ENCODE peak calls at places on chromosomes 12 and 14, in four cellular contexts. A is activated effector memory CD4-positive, alpha-beta T cell treated with Interleukin-2 at 50 U/mL for 16 hours; X is NCI-H748 treated with DMSO at 0.1 percent for 48 hours; Y is naive thymus-derived CD8-positive, alpha-beta T cell. B is an unnamed sample.

GRCh38 chr14:100056964-100057817 is 8.0 kb upstream of the EVL start:
- DNase-seq in Y (peak), A (no peak), X (no peak), B (no peak)

GRCh38 chr12:31772186-31772585 is 43.4 kb upstream of the AMN1 start:
- DNase-seq in Y (no peak), X (no peak), A (no peak), B (no peak)

GRCh38 chr12:54394281-54394719 is 9.8 kb upstream of the ZNF385A start:
- DNase-seq in Y (peak), A (no peak), X (peak), B (peak)

GRCh38 chr12:121516437-121517011 is 64.3 kb downstream of the KDM2B start:
- DNase-seq in Y (no peak), X (no peak), A (no peak), B (no peak)

GRCh38 chr14:104865069-104865630 is at the start of gene CEP170B:
- DNase-seq in Y (peak), X (no peak), A (peak), B (no peak)

GRCh38 chr12:131432532-131433260 is 278.2 kb upstream of the SFSWAP start:
- DNase-seq in A (no peak), X (no peak), Y (no peak), B (no peak)

GRCh38 chr12:49990269-49990668 is 17.5 kb downstream of the AQP6 start:
- DNase-seq in X (no peak), A (no peak), Y (no peak), B (no peak)

GRCh38 chr12:104722541-104723534 is 235.3 kb downstream of the SLC41A2 start:
- DNase-seq in Y (no peak), X (no peak), A (no peak), B (no peak)

GRCh38 chr14:52020866-52021717 is 31.7 kb downstream of the RTRAF start:
- DNase-seq in A (no peak), X (no peak), Y (no peak), B (no peak)

B was measured in T-cell.